ENCODE peak calls at places on chromosomes 1 and 21, in four cellular contexts. P is HCT116, W is HepG2, N is K562. E is an unnamed sample.

GRCh38 chr1:94406446-94406845 is 11.7 kb upstream of the ABCD3 start:
- DNase-seq in N (no peak), P (no peak), W (no peak), E (no peak)

GRCh38 chr1:59061876-59062275 is 235.0 kb upstream of the FGGY start:
- DNase-seq in N (no peak), P (peak), W (no peak), E (no peak)

GRCh38 chr1:226482196-226482595 is 66.4 kb upstream of the STUM start:
- DNase-seq in N (no peak), W (no peak), P (no peak), E (no peak)

GRCh38 chr1:10085076-10085475 is 52.3 kb downstream of the UBE4B start:
- DNase-seq in N (no peak), P (no peak), W (peak), E (no peak)

GRCh38 chr1:30410153-30410851 is 313.1 kb downstream of the MATN1 start:
- DNase-seq in P (no peak), N (no peak), W (no peak), E (no peak)

GRCh38 chr1:46493316-46494032 is 3.8 kb downstream of the DMBX1 start:
- DNase-seq in P (no peak), W (no peak), N (no peak), E (no peak)

GRCh38 chr1:204929487-204930185 is 59.0 kb downstream of the NFASC start:
- DNase-seq in W (no peak), P (no peak), N (no peak), E (no peak)

GRCh38 chr1:15757575-15758401 is 807 bp upstream of the FBLIM1 start:
- DNase-seq in W (no peak), N (no peak), P (no peak), E (no peak)

GRCh38 chr1:55466343-55466742 is 251.2 kb upstream of the USP24 start:
- DNase-seq in P (no peak), N (no peak), W (no peak), E (no peak)

GRCh38 chr1:53545663-53546408 is 86.6 kb downstream of the DMRTB1 start:
- DNase-seq in N (no peak), W (no peak), P (no peak), E (no peak)

GRCh38 chr1:44588551-44588950 is 85.7 kb downstream of the TMEM53 start:
- DNase-seq in W (no peak), N (no peak), P (no peak), E (no peak)

GRCh38 chr1:67749263-67749843 is 64.4 kb downstream of the GADD45A start:
- DNase-seq in P (no peak), W (no peak), N (no peak), E (no peak)

GRCh38 chr1:114235956-114236355 is 82.3 kb upstream of the SYT6 start:
- DNase-seq in W (no peak), N (no peak), P (no peak), E (no peak)

GRCh38 chr1:67647036-67647798 is 37.8 kb upstream of the GADD45A start:
- DNase-seq in P (no peak), W (no peak), N (no peak), E (no peak)

GRCh38 chr1:154471304-154471703 is 30.7 kb upstream of the TDRD10 start:
- DNase-seq in P (no peak), N (no peak), W (no peak), E (no peak)

GRCh38 chr1:161200992-161201827 is 957 bp upstream of the NDUFS2 start:
- DNase-seq in P (no peak), N (no peak), W (no peak), E (no peak)

GRCh38 chr1:43345119-43345518 is 7.5 kb downstream of the MPL start:
- DNase-seq in P (no peak), W (no peak), N (peak), E (no peak)

GRCh38 chr1:230263573-230264195 is 162.4 kb downstream of the PGBD5 start:
- DNase-seq in N (no peak), P (no peak), W (no peak), E (no peak)

GRCh38 chr21:46406001-46406400 is 52.7 kb upstream of the DIP2A start:
- DNase-seq in P (no peak), N (no peak), W (no peak), E (no peak)

GRCh38 chr1:15965228-15965767 is 10.6 kb downstream of the ZBTB17 start:
- DNase-seq in N (no peak), P (no peak), W (no peak), E (no peak)

GRCh38 chr1:75426688-75427087 is 184.2 kb downstream of the SLC44A5 start:
- DNase-seq in P (no peak), N (no peak), W (no peak), E (no peak)

GRCh38 chr1:164559342-164560070 is 522 bp downstream of the PBX1 start:
- DNase-seq in W (peak), N (no peak), P (no peak), E (no peak)

GRCh38 chr1:42851960-42852607 is 5.7 kb downstream of the ZNF691 start:
- DNase-seq in N (no peak), P (no peak), W (no peak), E (no peak)

GRCh38 chr21:41642399-41642798 is 124.5 kb downstream of the RIPK4 start:
- DNase-seq in N (no peak), W (peak), P (no peak), E (no peak)

GRCh38 chr1:89519779-89520358 is 4.8 kb upstream of the LRRC8B start:
- DNase-seq in P (peak), W (peak), N (peak), E (peak)

DNA sequence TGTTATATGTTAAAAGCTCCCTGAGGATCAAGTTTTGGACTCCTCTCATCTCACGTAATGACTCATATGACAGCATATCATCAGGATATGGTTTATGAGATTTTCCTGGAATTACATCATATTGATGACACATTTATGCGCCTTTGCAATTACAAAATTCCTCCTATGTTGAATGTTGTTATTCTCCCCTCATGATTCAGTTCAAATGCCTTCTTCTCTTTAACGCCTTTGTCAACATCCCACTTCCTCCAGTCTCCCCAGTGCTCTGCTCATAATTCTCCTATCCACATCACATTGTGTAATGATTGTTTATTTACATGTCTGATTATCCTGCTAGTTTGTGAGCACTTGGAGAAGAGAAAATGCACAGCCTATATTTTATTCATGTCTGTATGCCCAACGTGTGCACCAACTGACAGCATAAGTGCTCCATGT is 80.9 kb upstream of the BACH1 start:
- DNase-seq in N (no peak), P (peak), W (peak), E (peak)
- TF ChIP-seq TCF7L2 in N (no peak), P (no peak), W (no peak), E (no peak)

DNA sequence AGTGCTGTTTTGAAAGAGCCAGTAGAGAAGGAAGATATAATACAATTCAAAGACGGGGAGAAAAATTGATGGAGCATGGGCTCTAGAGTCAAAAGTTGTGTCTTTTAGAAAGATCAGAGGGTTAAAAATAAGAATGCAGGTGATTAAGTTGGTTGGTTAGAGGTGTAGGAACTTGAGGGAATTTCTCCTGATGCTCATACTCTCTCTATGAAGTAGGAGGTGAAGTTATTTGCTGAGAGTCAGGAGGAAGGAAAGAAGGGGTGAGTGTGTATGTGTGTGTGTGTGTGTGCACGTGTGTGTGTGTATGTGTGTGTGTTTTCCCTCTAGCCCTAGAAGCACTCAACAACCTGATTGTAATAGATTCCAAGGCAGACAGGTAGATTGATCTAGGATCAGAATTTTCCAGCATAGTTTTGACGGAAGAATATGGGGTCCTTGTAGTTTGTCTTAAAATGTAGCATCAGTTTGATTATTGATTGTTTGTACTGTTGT is 88.3 kb upstream of the MACF1 start:
- DNase-seq in P (no peak), W (no peak), N (no peak), E (no peak)
- H3K27ac ChIP-seq in P (peak), W (no peak), N (peak), E (peak)

GRCh38 chr1:227828773-227829172 is 13.3 kb downstream of the PRSS38 start:
- DNase-seq in W (no peak), N (no peak), P (no peak), E (no peak)
- TF ChIP-seq TCF7L2 in W (no peak), N (no peak), P (no peak), E (no peak)

DNA sequence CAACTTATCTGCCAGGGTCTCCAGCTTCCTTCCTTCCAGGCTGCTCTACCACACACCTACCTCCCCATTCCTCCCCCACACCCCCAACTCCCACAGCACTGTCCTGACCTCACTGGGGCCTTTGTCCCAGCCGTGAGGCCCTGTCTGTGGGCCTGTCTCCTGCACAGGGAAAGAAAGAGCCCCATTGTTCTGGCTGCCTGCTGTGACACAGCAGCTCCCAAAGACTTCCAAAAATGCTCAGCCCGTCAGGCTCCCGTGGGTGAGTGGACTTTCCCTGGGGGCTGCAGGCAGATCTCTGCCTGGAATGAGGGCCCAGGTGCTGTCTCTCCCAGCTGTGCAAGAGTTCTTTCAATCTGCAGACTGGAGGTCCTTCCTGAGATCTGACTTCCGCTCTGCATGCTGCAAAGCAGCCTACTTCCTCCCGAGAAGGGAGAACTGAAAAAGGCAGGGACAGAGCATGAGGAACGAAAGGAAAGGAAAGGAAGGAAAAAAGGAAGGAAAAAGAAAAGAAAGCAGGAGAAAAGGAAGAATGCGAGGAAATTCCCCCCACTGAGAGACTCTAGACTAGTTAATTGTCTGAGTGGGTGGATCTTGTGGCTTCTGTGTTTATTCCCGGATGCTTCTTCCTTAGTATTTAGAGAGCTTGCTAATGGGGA is 15.1 kb downstream of the NES start:
- DNase-seq in N (no peak), P (no peak), W (peak), E (no peak)
- H3K27ac ChIP-seq in N (peak), P (peak), W (peak), E (peak)

GRCh38 chr1:185652348-185652747 is 81.8 kb upstream of the HMCN1 start:
- DNase-seq in P (peak), N (no peak), W (peak), E (no peak)

GRCh38 chr1:185653615-185654014 is 80.6 kb upstream of the HMCN1 start:
- DNase-seq in N (no peak), P (no peak), W (no peak), E (no peak)

GRCh38 chr1:185656663-185657062 is 77.5 kb upstream of the HMCN1 start:
- DNase-seq in N (peak), W (peak), P (no peak), E (no peak)

GRCh38 chr1:185654952-185655314 is 79.3 kb upstream of the HMCN1 start:
- DNase-seq in N (no peak), P (no peak), W (no peak), E (no peak)

GRCh38 chr1:185654199-185654951 is 79.8 kb upstream of the HMCN1 start:
- DNase-seq in N (no peak), W (peak), P (no peak), E (no peak)
- TF ChIP-seq TCF7L2 in N (no peak), W (no peak), P (no peak), E (no peak)

DNA sequence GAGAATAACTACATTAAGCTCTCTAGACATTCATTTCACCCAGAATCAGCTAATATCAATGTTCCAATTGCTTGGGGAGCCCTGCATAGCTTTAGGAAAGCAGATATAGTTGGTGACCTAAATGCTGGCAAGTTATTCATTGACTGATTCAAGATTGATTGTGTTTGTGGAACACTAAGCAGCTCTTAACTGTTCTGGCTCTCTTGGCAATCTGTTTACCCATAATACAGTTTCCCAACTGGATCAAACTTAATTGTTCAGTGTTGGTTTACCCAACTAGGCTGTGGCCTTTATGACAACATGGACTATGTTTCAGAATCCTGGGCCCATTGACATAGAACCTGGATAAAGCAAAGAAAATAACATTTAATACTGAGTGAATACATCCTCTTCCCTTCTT is 83.7 kb downstream of the NRDC start:
- DNase-seq in N (no peak), P (no peak), W (no peak), E (no peak)
- H3K27ac ChIP-seq in N (no peak), P (no peak), W (no peak), E (no peak)

DNA sequence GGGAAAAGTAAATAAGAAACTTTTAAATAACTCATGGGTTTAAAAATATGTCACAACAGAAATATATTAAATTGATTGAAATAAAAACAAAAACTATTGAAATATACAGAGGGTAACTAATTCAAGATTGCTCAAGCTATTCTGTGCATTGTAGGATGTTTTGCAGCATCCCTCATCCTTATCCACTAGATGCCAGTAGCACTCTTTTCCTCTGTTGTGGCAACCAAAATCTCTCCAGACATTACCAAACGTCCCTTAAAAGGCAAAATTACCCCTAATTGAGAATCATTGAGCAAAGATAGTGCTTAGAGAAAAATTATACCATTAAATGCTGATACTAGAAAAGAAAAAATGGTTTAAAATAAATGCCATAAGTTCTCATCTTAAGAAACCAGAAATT is 682.6 kb downstream of the RWDD3 start:
- DNase-seq in N (no peak), W (no peak), P (no peak), E (no peak)
- TF ChIP-seq TCF7L2 in N (no peak), W (no peak), P (no peak), E (no peak)

GRCh38 chr1:23210963-23211362 is 6.3 kb downstream of the HTR1D start:
- DNase-seq in W (no peak), P (no peak), N (no peak), E (no peak)

GRCh38 chr1:23211955-23212354 is 5.3 kb downstream of the HTR1D start:
- DNase-seq in W (no peak), N (no peak), P (no peak), E (no peak)

GRCh38 chr1:23210351-23210785 is 6.9 kb downstream of the HTR1D start:
- DNase-seq in P (peak), N (no peak), W (no peak), E (no peak)

GRCh38 chr1:23209765-23210164 is 7.5 kb downstream of the HTR1D start:
- DNase-seq in W (no peak), N (no peak), P (no peak), E (no peak)

DNA sequence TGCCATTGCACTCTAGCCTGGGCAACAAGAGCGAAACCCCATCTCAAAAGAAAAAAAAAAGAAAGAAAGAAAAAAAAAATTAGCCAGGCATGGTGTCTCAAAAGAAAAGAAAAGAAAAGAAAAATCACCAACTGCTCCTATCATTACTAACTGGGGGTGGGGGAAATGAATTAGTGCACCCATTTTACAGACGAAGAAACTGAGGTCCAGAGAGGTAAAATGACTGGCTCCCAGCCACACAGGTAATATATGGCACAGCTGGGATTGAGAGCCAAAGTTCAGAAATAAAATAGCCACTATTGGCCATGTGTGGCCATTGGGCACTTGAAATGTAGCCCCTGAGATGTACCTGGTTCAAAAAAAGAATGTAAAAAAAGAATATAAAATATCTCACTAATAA is 8.8 kb downstream of the HTR1D start:
- DNase-seq in W (no peak), P (no peak), N (no peak), E (no peak)
- H3K27ac ChIP-seq in W (no peak), P (no peak), N (no peak), E (no peak)

E was measured in Panc1.